ENCODE peak calls at places on chromosomes 2 and 18, in nine cellular contexts. One of them, this sample, is unnamed.

GRCh38 chr2:26401739-26402541 is at the start of gene DRC1:
- DNase-seq in GM23338: peak; percentile 96
- DNase-seq in cardiac muscle cell: peak; percentile 88
- DNase-seq in AG10803: peak; percentile 66
- DNase-seq in thyroid gland: peak; percentile 84
- DNase-seq in thoracic aorta: peak; percentile 16
- DNase-seq in A549: peak; percentile 88
- DNase-seq in B cell: no peak
- DNase-seq in AG09309: peak; percentile 13
- DNase-seq in this sample: no peak

GRCh38 chr2:194383404-194383803 is 1273.6 kb upstream of the SLC39A10 start:
- DNase-seq in AG09309: no peak
- DNase-seq in A549: peak; percentile 13
- DNase-seq in GM23338: peak; percentile 49
- DNase-seq in AG10803: no peak
- DNase-seq in thoracic aorta: no peak
- DNase-seq in thyroid gland: no peak
- DNase-seq in cardiac muscle cell: no peak
- DNase-seq in B cell: no peak
- DNase-seq in this sample: no peak

GRCh38 chr18:13551841-13552733 is 174.3 kb downstream of the FAM210A start:
- DNase-seq in AG10803: no peak
- DNase-seq in thoracic aorta: no peak
- DNase-seq in thyroid gland: no peak
- DNase-seq in B cell: no peak
- DNase-seq in A549: no peak
- DNase-seq in AG09309: no peak
- DNase-seq in cardiac muscle cell: no peak
- DNase-seq in GM23338: no peak
- DNase-seq in this sample: no peak

GRCh38 chr2:151730242-151730975 is 3.9 kb downstream of the NEB start:
- DNase-seq in A549: no peak
- DNase-seq in B cell: peak; percentile 35
- DNase-seq in cardiac muscle cell: no peak
- DNase-seq in thyroid gland: no peak
- DNase-seq in AG09309: peak; percentile 5
- DNase-seq in GM23338: peak; percentile 63
- DNase-seq in AG10803: peak; percentile 45
- DNase-seq in thoracic aorta: no peak
- DNase-seq in this sample: no peak

GRCh38 chr2:96369186-96369585 is 33.6 kb downstream of the NCAPH start:
- DNase-seq in AG09309: no peak
- DNase-seq in B cell: no peak
- DNase-seq in thoracic aorta: no peak
- DNase-seq in A549: no peak
- DNase-seq in cardiac muscle cell: no peak
- DNase-seq in AG10803: no peak
- DNase-seq in thyroid gland: no peak
- DNase-seq in GM23338: no peak
- DNase-seq in this sample: no peak

GRCh38 chr2:168246483-168247340 is 683 bp downstream of the STK39 start:
- DNase-seq in thyroid gland: peak; percentile 82
- DNase-seq in thoracic aorta: peak; percentile 8
- DNase-seq in GM23338: peak; percentile 78
- DNase-seq in B cell: peak; percentile 82
- DNase-seq in cardiac muscle cell: peak; percentile 74
- DNase-seq in AG09309: no peak
- DNase-seq in AG10803: peak; percentile 61
- DNase-seq in A549: peak; percentile 68
- DNase-seq in this sample: no peak

GRCh38 chr2:118221952-118222594 is 133.8 kb downstream of the INSIG2 start:
- DNase-seq in AG10803: peak; percentile 84
- DNase-seq in A549: peak; percentile 63
- DNase-seq in cardiac muscle cell: peak; percentile 83
- DNase-seq in B cell: peak; percentile 65
- DNase-seq in GM23338: peak; percentile 89
- DNase-seq in AG09309: peak; percentile 57
- DNase-seq in thyroid gland: peak; percentile 31
- DNase-seq in thoracic aorta: no peak
- DNase-seq in this sample: no peak

GRCh38 chr2:121596221-121597080 is 52.8 kb downstream of the CLASP1 start:
- DNase-seq in GM23338: peak; percentile 60
- DNase-seq in A549: peak; percentile 60
- DNase-seq in AG10803: peak; percentile 57
- DNase-seq in thoracic aorta: no peak
- DNase-seq in B cell: peak; percentile 60
- DNase-seq in thyroid gland: peak; percentile 22
- DNase-seq in cardiac muscle cell: peak; percentile 71
- DNase-seq in AG09309: peak; percentile 5
- DNase-seq in this sample: no peak

GRCh38 chr2:105294844-105295481 is 34.6 kb downstream of the TGFBRAP1 start:
- DNase-seq in GM23338: peak; percentile 90
- DNase-seq in thyroid gland: peak; percentile 74
- DNase-seq in A549: peak; percentile 66
- DNase-seq in AG10803: peak; percentile 75
- DNase-seq in thoracic aorta: no peak
- DNase-seq in B cell: peak; percentile 25
- DNase-seq in cardiac muscle cell: peak; percentile 82
- DNase-seq in AG09309: peak; percentile 44
- DNase-seq in this sample: no peak

GRCh38 chr18:80157708-80158343 is 48.8 kb downstream of the ADNP2 start:
- DNase-seq in AG10803: peak; percentile 67
- DNase-seq in thoracic aorta: peak; percentile 33
- DNase-seq in A549: peak; percentile 75
- DNase-seq in thyroid gland: peak; percentile 88
- DNase-seq in cardiac muscle cell: peak; percentile 81
- DNase-seq in GM23338: peak; percentile 85
- DNase-seq in B cell: peak; percentile 80
- DNase-seq in AG09309: no peak
- DNase-seq in this sample: peak; percentile 95

GRCh38 chr18:80159713-80160636 is 50.9 kb downstream of the ADNP2 start:
- DNase-seq in AG10803: no peak
- DNase-seq in GM23338: peak; percentile 81
- DNase-seq in cardiac muscle cell: peak; percentile 53
- DNase-seq in thoracic aorta: no peak
- DNase-seq in B cell: peak; percentile 74
- DNase-seq in thyroid gland: peak; percentile 61
- DNase-seq in A549: no peak
- DNase-seq in AG09309: no peak
- DNase-seq in this sample: no peak

GRCh38 chr18:80149667-80150066 is 40.6 kb downstream of the ADNP2 start:
- DNase-seq in AG09309: no peak
- DNase-seq in A549: no peak
- DNase-seq in cardiac muscle cell: no peak
- DNase-seq in thoracic aorta: no peak
- DNase-seq in B cell: no peak
- DNase-seq in thyroid gland: no peak
- DNase-seq in GM23338: no peak
- DNase-seq in AG10803: no peak
- DNase-seq in this sample: no peak

GRCh38 chr18:80158365-80158764 is 49.3 kb downstream of the ADNP2 start:
- DNase-seq in thoracic aorta: no peak
- DNase-seq in GM23338: no peak
- DNase-seq in B cell: no peak
- DNase-seq in A549: no peak
- DNase-seq in thyroid gland: no peak
- DNase-seq in cardiac muscle cell: no peak
- DNase-seq in AG10803: no peak
- DNase-seq in AG09309: no peak
- DNase-seq in this sample: no peak

GRCh38 chr18:80154293-80154692 is 45.2 kb downstream of the ADNP2 start:
- DNase-seq in B cell: peak; percentile 57
- DNase-seq in thoracic aorta: no peak
- DNase-seq in A549: peak; percentile 42
- DNase-seq in GM23338: peak; percentile 76
- DNase-seq in thyroid gland: no peak
- DNase-seq in AG09309: no peak
- DNase-seq in AG10803: no peak
- DNase-seq in cardiac muscle cell: peak; percentile 38
- DNase-seq in this sample: no peak
- TF ChIP-seq CTCF in B cell: peak; percentile 76
- TF ChIP-seq CTCF in thoracic aorta: peak; percentile 30
- TF ChIP-seq CTCF in A549: peak; percentile 26
- TF ChIP-seq CTCF in GM23338: peak; percentile 74
- TF ChIP-seq CTCF in thyroid gland: no peak
- TF ChIP-seq CTCF in AG09309: peak; percentile 57
- TF ChIP-seq CTCF in AG10803: peak; percentile 56
- TF ChIP-seq CTCF in cardiac muscle cell: peak; percentile 52
- TF ChIP-seq CTCF in this sample: no peak

GRCh38 chr18:62525611-62526010 is 2.8 kb downstream of the ZCCHC2 start:
- DNase-seq in AG10803: no peak
- DNase-seq in B cell: no peak
- DNase-seq in GM23338: no peak
- DNase-seq in thyroid gland: no peak
- DNase-seq in thoracic aorta: no peak
- DNase-seq in AG09309: no peak
- DNase-seq in cardiac muscle cell: no peak
- DNase-seq in A549: no peak
- DNase-seq in this sample: no peak

GRCh38 chr18:62531931-62532330 is 9.1 kb downstream of the ZCCHC2 start:
- DNase-seq in AG09309: no peak
- DNase-seq in GM23338: no peak
- DNase-seq in thyroid gland: no peak
- DNase-seq in B cell: no peak
- DNase-seq in thoracic aorta: no peak
- DNase-seq in A549: no peak
- DNase-seq in AG10803: no peak
- DNase-seq in cardiac muscle cell: no peak
- DNase-seq in this sample: no peak

GRCh38 chr18:62526098-62527025 is 3.5 kb downstream of the ZCCHC2 start:
- DNase-seq in B cell: peak; percentile 84
- DNase-seq in GM23338: peak; percentile 90
- DNase-seq in cardiac muscle cell: peak; percentile 86
- DNase-seq in A549: peak; percentile 80
- DNase-seq in thoracic aorta: peak; percentile 42
- DNase-seq in AG09309: peak; percentile 86
- DNase-seq in AG10803: peak; percentile 75
- DNase-seq in thyroid gland: peak; percentile 76
- DNase-seq in this sample: peak; percentile 46

GRCh38 chr18:62531078-62531477 is 8.3 kb downstream of the ZCCHC2 start:
- DNase-seq in GM23338: no peak
- DNase-seq in AG09309: no peak
- DNase-seq in A549: no peak
- DNase-seq in thoracic aorta: no peak
- DNase-seq in B cell: no peak
- DNase-seq in thyroid gland: no peak
- DNase-seq in AG10803: no peak
- DNase-seq in cardiac muscle cell: no peak
- DNase-seq in this sample: no peak

DNA sequence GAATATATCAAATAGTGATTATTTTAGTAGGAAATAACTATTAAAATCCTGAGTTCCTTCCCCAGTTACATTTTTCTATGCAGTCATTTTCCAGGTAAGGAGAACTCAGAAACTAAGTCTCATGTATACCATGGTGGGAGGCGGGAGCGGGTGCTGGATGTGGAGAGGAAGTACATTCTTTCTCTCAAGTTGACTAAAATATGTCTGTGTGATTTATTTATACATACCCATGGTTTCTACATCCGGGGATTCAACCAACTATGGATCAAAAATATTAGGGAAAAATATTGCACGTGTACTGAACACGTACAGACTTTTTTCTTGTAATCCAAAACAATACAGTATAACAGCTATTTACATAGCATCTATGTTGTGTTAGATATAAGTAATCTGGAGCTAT is 6.8 kb downstream of the ZCCHC2 start:
- DNase-seq in AG10803: no peak
- DNase-seq in B cell: no peak
- DNase-seq in GM23338: no peak
- DNase-seq in thyroid gland: no peak
- DNase-seq in thoracic aorta: no peak
- DNase-seq in A549: no peak
- DNase-seq in AG09309: no peak
- DNase-seq in cardiac muscle cell: no peak
- DNase-seq in this sample: no peak
- TF ChIP-seq CTCF in AG10803: no peak
- TF ChIP-seq CTCF in B cell: no peak
- TF ChIP-seq CTCF in GM23338: no peak
- TF ChIP-seq CTCF in thyroid gland: no peak
- TF ChIP-seq CTCF in thoracic aorta: no peak
- TF ChIP-seq CTCF in A549: no peak
- TF ChIP-seq CTCF in AG09309: no peak
- TF ChIP-seq CTCF in cardiac muscle cell: no peak
- TF ChIP-seq CTCF in this sample: no peak

GRCh38 chr2:191320881-191321280 is 75.7 kb downstream of the MYO1B start:
- DNase-seq in thyroid gland: no peak
- DNase-seq in AG10803: no peak
- DNase-seq in thoracic aorta: no peak
- DNase-seq in A549: no peak
- DNase-seq in cardiac muscle cell: no peak
- DNase-seq in B cell: no peak
- DNase-seq in AG09309: no peak
- DNase-seq in GM23338: no peak
- DNase-seq in this sample: no peak

GRCh38 chr2:191318729-191319078 is 73.5 kb downstream of the MYO1B start:
- DNase-seq in thyroid gland: no peak
- DNase-seq in AG09309: no peak
- DNase-seq in thoracic aorta: no peak
- DNase-seq in A549: peak; percentile 75
- DNase-seq in B cell: no peak
- DNase-seq in GM23338: peak; percentile 66
- DNase-seq in AG10803: peak; percentile 62
- DNase-seq in cardiac muscle cell: peak; percentile 72
- DNase-seq in this sample: no peak

GRCh38 chr2:191319181-191319580 is 74.0 kb downstream of the MYO1B start:
- DNase-seq in AG10803: no peak
- DNase-seq in thoracic aorta: no peak
- DNase-seq in thyroid gland: no peak
- DNase-seq in cardiac muscle cell: no peak
- DNase-seq in AG09309: no peak
- DNase-seq in B cell: no peak
- DNase-seq in A549: peak; percentile 24
- DNase-seq in GM23338: no peak
- DNase-seq in this sample: no peak

GRCh38 chr2:191322838-191323506 is 77.8 kb downstream of the MYO1B start:
- DNase-seq in B cell: no peak
- DNase-seq in GM23338: no peak
- DNase-seq in A549: no peak
- DNase-seq in AG10803: no peak
- DNase-seq in thoracic aorta: no peak
- DNase-seq in AG09309: no peak
- DNase-seq in thyroid gland: no peak
- DNase-seq in cardiac muscle cell: no peak
- DNase-seq in this sample: no peak

GRCh38 chr2:191321861-191322662 is 76.9 kb downstream of the MYO1B start:
- DNase-seq in GM23338: peak; percentile 88
- DNase-seq in A549: no peak
- DNase-seq in B cell: peak; percentile 64
- DNase-seq in thoracic aorta: no peak
- DNase-seq in thyroid gland: no peak
- DNase-seq in cardiac muscle cell: peak; percentile 62
- DNase-seq in AG09309: no peak
- DNase-seq in AG10803: peak; percentile 56
- DNase-seq in this sample: no peak
- TF ChIP-seq CTCF in GM23338: no peak
- TF ChIP-seq CTCF in A549: no peak
- TF ChIP-seq CTCF in B cell: no peak
- TF ChIP-seq CTCF in thoracic aorta: no peak
- TF ChIP-seq CTCF in thyroid gland: no peak
- TF ChIP-seq CTCF in cardiac muscle cell: peak; percentile 9
- TF ChIP-seq CTCF in AG09309: no peak
- TF ChIP-seq CTCF in AG10803: no peak
- TF ChIP-seq CTCF in this sample: no peak

GRCh38 chr18:56651771-56652092 is 573 bp downstream of the WDR7 start:
- DNase-seq in A549: no peak
- DNase-seq in AG09309: no peak
- DNase-seq in AG10803: no peak
- DNase-seq in thyroid gland: no peak
- DNase-seq in thoracic aorta: no peak
- DNase-seq in GM23338: no peak
- DNase-seq in cardiac muscle cell: no peak
- DNase-seq in B cell: no peak
- DNase-seq in this sample: no peak
- TF ChIP-seq CTCF in A549: no peak
- TF ChIP-seq CTCF in AG09309: no peak
- TF ChIP-seq CTCF in AG10803: no peak
- TF ChIP-seq CTCF in thyroid gland: no peak
- TF ChIP-seq CTCF in thoracic aorta: no peak
- TF ChIP-seq CTCF in GM23338: no peak
- TF ChIP-seq CTCF in cardiac muscle cell: no peak
- TF ChIP-seq CTCF in B cell: no peak
- TF ChIP-seq CTCF in this sample: no peak

This sample was measured in omental fat pad.